ENCODE peak calls at places on chromosomes 4 and X, in eight cellular contexts. One of them, this sample, is unnamed.

GRCh38 chrX:154317391-154318000 is 21.9 kb downstream of the TKTL1 start:
- DNase-seq in SK-N-SH: peak; percentile 51
- DNase-seq in ovary: no peak
- DNase-seq in stomach: no peak
- DNase-seq in K562: peak; percentile 41
- DNase-seq in tibial nerve: peak; percentile 29
- DNase-seq in GM12878: no peak
- DNase-seq in sigmoid colon: no peak
- DNase-seq in this sample: no peak

GRCh38 chr4:123856689-123857545 is 460.3 kb downstream of the SPRY1 start:
- DNase-seq in SK-N-SH: peak; percentile 41
- DNase-seq in ovary: peak; percentile 26
- DNase-seq in stomach: peak; percentile 36
- DNase-seq in K562: no peak
- DNase-seq in tibial nerve: peak; percentile 15
- DNase-seq in GM12878: no peak
- DNase-seq in sigmoid colon: no peak
- DNase-seq in this sample: no peak

GRCh38 chrX:140709421-140709846 is at the start of gene LINC00632:
- DNase-seq in SK-N-SH: peak; percentile 13
- DNase-seq in ovary: no peak
- DNase-seq in stomach: no peak
- DNase-seq in K562: no peak
- DNase-seq in tibial nerve: no peak
- DNase-seq in GM12878: no peak
- DNase-seq in sigmoid colon: no peak
- DNase-seq in this sample: no peak

GRCh38 chr4:136743238-136743637 is 789.1 kb downstream of the PCDH18 start:
- DNase-seq in SK-N-SH: no peak
- DNase-seq in ovary: no peak
- DNase-seq in stomach: no peak
- DNase-seq in K562: no peak
- DNase-seq in tibial nerve: no peak
- DNase-seq in GM12878: no peak
- DNase-seq in sigmoid colon: no peak
- DNase-seq in this sample: no peak

GRCh38 chr4:184355111-184355604 is 119.2 kb downstream of the IRF2 start:
- DNase-seq in SK-N-SH: peak; percentile 48
- DNase-seq in ovary: no peak
- DNase-seq in stomach: no peak
- DNase-seq in K562: peak; percentile 88
- DNase-seq in tibial nerve: peak; percentile 72
- DNase-seq in GM12878: peak; percentile 84
- DNase-seq in sigmoid colon: no peak
- DNase-seq in this sample: no peak

GRCh38 chr4:34365891-34366290 is 1878.4 kb downstream of the ARAP2 start:
- DNase-seq in SK-N-SH: no peak
- DNase-seq in ovary: no peak
- DNase-seq in stomach: no peak
- DNase-seq in K562: no peak
- DNase-seq in tibial nerve: no peak
- DNase-seq in GM12878: no peak
- DNase-seq in sigmoid colon: no peak
- DNase-seq in this sample: no peak

GRCh38 chr4:153513596-153513995 is 47.4 kb downstream of the TMEM131L start:
- DNase-seq in SK-N-SH: no peak
- DNase-seq in ovary: no peak
- DNase-seq in stomach: no peak
- DNase-seq in K562: no peak
- DNase-seq in tibial nerve: no peak
- DNase-seq in GM12878: no peak
- DNase-seq in sigmoid colon: no peak
- DNase-seq in this sample: no peak

GRCh38 chr4:68850293-68850692 is 34.5 kb downstream of the UGT2B10 start:
- DNase-seq in SK-N-SH: no peak
- DNase-seq in ovary: no peak
- DNase-seq in stomach: no peak
- DNase-seq in K562: no peak
- DNase-seq in tibial nerve: no peak
- DNase-seq in GM12878: no peak
- DNase-seq in sigmoid colon: no peak
- DNase-seq in this sample: no peak

GRCh38 chr4:82450966-82451755 is 20.8 kb downstream of the ENOPH1 start:
- DNase-seq in SK-N-SH: peak; percentile 67
- DNase-seq in ovary: no peak
- DNase-seq in stomach: no peak
- DNase-seq in K562: no peak
- DNase-seq in tibial nerve: no peak
- DNase-seq in GM12878: no peak
- DNase-seq in sigmoid colon: no peak
- DNase-seq in this sample: no peak

GRCh38 chr4:74658114-74658513 is 136.2 kb downstream of the BTC start:
- DNase-seq in SK-N-SH: no peak
- DNase-seq in ovary: no peak
- DNase-seq in stomach: no peak
- DNase-seq in K562: no peak
- DNase-seq in tibial nerve: no peak
- DNase-seq in GM12878: no peak
- DNase-seq in sigmoid colon: no peak
- DNase-seq in this sample: no peak

GRCh38 chr4:159071969-159072765 is 30.7 kb upstream of the RAPGEF2 start:
- DNase-seq in SK-N-SH: no peak
- DNase-seq in ovary: no peak
- DNase-seq in stomach: no peak
- DNase-seq in K562: no peak
- DNase-seq in tibial nerve: no peak
- DNase-seq in GM12878: no peak
- DNase-seq in sigmoid colon: no peak
- DNase-seq in this sample: no peak

GRCh38 chr4:121764702-121765367 is at the start of gene SMIM43:
- DNase-seq in SK-N-SH: peak; percentile 32
- DNase-seq in ovary: peak; percentile 22
- DNase-seq in stomach: no peak
- DNase-seq in K562: no peak
- DNase-seq in tibial nerve: no peak
- DNase-seq in GM12878: no peak
- DNase-seq in sigmoid colon: no peak
- DNase-seq in this sample: peak; percentile 85

GRCh38 chr4:108651068-108651794 is 832 bp downstream of the OSTC start:
- DNase-seq in SK-N-SH: peak; percentile 22
- DNase-seq in ovary: no peak
- DNase-seq in stomach: no peak
- DNase-seq in K562: peak; percentile 48
- DNase-seq in tibial nerve: no peak
- DNase-seq in GM12878: no peak
- DNase-seq in sigmoid colon: no peak
- DNase-seq in this sample: no peak

GRCh38 chr4:99754756-99755155 is 61.9 kb upstream of the DAPP1 start:
- DNase-seq in SK-N-SH: no peak
- DNase-seq in ovary: no peak
- DNase-seq in stomach: no peak
- DNase-seq in K562: no peak
- DNase-seq in tibial nerve: no peak
- DNase-seq in GM12878: no peak
- DNase-seq in sigmoid colon: no peak
- DNase-seq in this sample: no peak

GRCh38 chr4:174177536-174177935 is 105.9 kb downstream of the FBXO8 start:
- DNase-seq in SK-N-SH: no peak
- DNase-seq in ovary: no peak
- DNase-seq in stomach: no peak
- DNase-seq in K562: no peak
- DNase-seq in tibial nerve: no peak
- DNase-seq in GM12878: no peak
- DNase-seq in sigmoid colon: no peak
- DNase-seq in this sample: no peak

GRCh38 chrX:46754450-46755075 is 4.4 kb downstream of the SLC9A7 start:
- DNase-seq in SK-N-SH: no peak
- DNase-seq in ovary: no peak
- DNase-seq in stomach: no peak
- DNase-seq in K562: no peak
- DNase-seq in tibial nerve: no peak
- DNase-seq in GM12878: peak; percentile 75
- DNase-seq in sigmoid colon: no peak
- DNase-seq in this sample: peak; percentile 22

GRCh38 chrX:46755656-46756055 is 3.3 kb downstream of the SLC9A7 start:
- DNase-seq in SK-N-SH: no peak
- DNase-seq in ovary: no peak
- DNase-seq in stomach: no peak
- DNase-seq in K562: no peak
- DNase-seq in tibial nerve: no peak
- DNase-seq in GM12878: no peak
- DNase-seq in sigmoid colon: no peak
- DNase-seq in this sample: no peak

GRCh38 chrX:46750829-46751228 is 8.1 kb downstream of the SLC9A7 start:
- DNase-seq in SK-N-SH: no peak
- DNase-seq in ovary: no peak
- DNase-seq in stomach: no peak
- DNase-seq in K562: no peak
- DNase-seq in tibial nerve: no peak
- DNase-seq in GM12878: no peak
- DNase-seq in sigmoid colon: no peak
- DNase-seq in this sample: no peak
- TF ChIP-seq EP300 in SK-N-SH: no peak
- TF ChIP-seq EP300 in ovary: no peak
- TF ChIP-seq EP300 in stomach: no peak
- TF ChIP-seq EP300 in K562: no peak
- TF ChIP-seq EP300 in tibial nerve: no peak
- TF ChIP-seq EP300 in GM12878: no peak
- TF ChIP-seq EP300 in sigmoid colon: no peak
- TF ChIP-seq EP300 in this sample: no peak

GRCh38 chr4:60296381-60296780 is 903.7 kb upstream of the ADGRL3 start:
- DNase-seq in SK-N-SH: no peak
- DNase-seq in ovary: no peak
- DNase-seq in stomach: no peak
- DNase-seq in K562: no peak
- DNase-seq in tibial nerve: no peak
- DNase-seq in GM12878: no peak
- DNase-seq in sigmoid colon: no peak
- DNase-seq in this sample: no peak
- TF ChIP-seq CTCF in SK-N-SH: no peak
- TF ChIP-seq CTCF in ovary: no peak
- TF ChIP-seq CTCF in stomach: no peak
- TF ChIP-seq CTCF in K562: no peak
- TF ChIP-seq CTCF in tibial nerve: no peak
- TF ChIP-seq CTCF in GM12878: no peak
- TF ChIP-seq CTCF in sigmoid colon: no peak
- TF ChIP-seq CTCF in this sample: no peak

GRCh38 chr4:149120331-149121014 is 678.3 kb upstream of the NR3C2 start:
- DNase-seq in SK-N-SH: no peak
- DNase-seq in ovary: no peak
- DNase-seq in stomach: no peak
- DNase-seq in K562: no peak
- DNase-seq in tibial nerve: no peak
- DNase-seq in GM12878: no peak
- DNase-seq in sigmoid colon: no peak
- DNase-seq in this sample: no peak
- TF ChIP-seq EP300 in SK-N-SH: no peak
- TF ChIP-seq EP300 in ovary: no peak
- TF ChIP-seq EP300 in stomach: no peak
- TF ChIP-seq EP300 in K562: no peak
- TF ChIP-seq EP300 in tibial nerve: no peak
- TF ChIP-seq EP300 in GM12878: no peak
- TF ChIP-seq EP300 in sigmoid colon: no peak
- TF ChIP-seq EP300 in this sample: no peak

DNA sequence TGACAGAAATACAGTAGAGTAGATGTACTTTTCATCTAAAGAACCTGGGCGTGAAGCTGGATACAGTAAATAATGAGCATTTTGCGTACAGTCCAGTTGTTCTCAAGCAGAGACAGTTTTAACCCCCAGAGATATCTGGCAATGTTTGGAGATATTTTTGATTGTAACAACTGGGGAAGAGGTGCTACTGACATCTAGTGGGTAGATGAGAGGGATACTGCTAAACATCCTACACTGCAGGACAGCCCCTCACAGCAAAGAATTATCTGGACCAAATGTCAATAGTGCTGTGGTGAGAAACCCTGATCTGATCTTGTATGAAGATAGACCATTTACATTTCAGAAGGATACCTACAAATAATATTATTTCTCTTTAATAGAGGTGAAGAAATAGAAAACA is 200.2 kb upstream of the FAM47A start:
- DNase-seq in SK-N-SH: no peak
- DNase-seq in ovary: no peak
- DNase-seq in stomach: no peak
- DNase-seq in K562: no peak
- DNase-seq in tibial nerve: no peak
- DNase-seq in GM12878: no peak
- DNase-seq in sigmoid colon: no peak
- DNase-seq in this sample: no peak
- TF ChIP-seq CTCF in SK-N-SH: peak; percentile 35
- TF ChIP-seq CTCF in ovary: no peak
- TF ChIP-seq CTCF in stomach: no peak
- TF ChIP-seq CTCF in K562: no peak
- TF ChIP-seq CTCF in tibial nerve: no peak
- TF ChIP-seq CTCF in GM12878: peak; percentile 26
- TF ChIP-seq CTCF in sigmoid colon: no peak
- TF ChIP-seq CTCF in this sample: no peak